ENCODE peak calls at places on chromosome 10, in five cellular contexts. One of them, this sample, is unnamed.

GRCh38 chr10:11611248-11612003 is at the start of gene USP6NL:
- DNase-seq in left ventricle myocardium inferior: peak
- DNase-seq in epithelial cell of prostate: peak
- DNase-seq in SK-N-SH: peak
- DNase-seq in right atrium auricular region: peak
- DNase-seq in this sample: peak

GRCh38 chr10:80686734-80687561 is 149.2 kb downstream of the SH2D4B start:
- DNase-seq in left ventricle myocardium inferior: no peak
- DNase-seq in epithelial cell of prostate: no peak
- DNase-seq in SK-N-SH: no peak
- DNase-seq in right atrium auricular region: no peak
- DNase-seq in this sample: no peak

GRCh38 chr10:34001087-34001580 is 666.7 kb upstream of the NRP1 start:
- DNase-seq in left ventricle myocardium inferior: no peak
- DNase-seq in epithelial cell of prostate: no peak
- DNase-seq in SK-N-SH: peak
- DNase-seq in right atrium auricular region: no peak
- DNase-seq in this sample: no peak

GRCh38 chr10:109679478-109679877 is 243.8 kb downstream of the XPNPEP1 start:
- DNase-seq in left ventricle myocardium inferior: no peak
- DNase-seq in epithelial cell of prostate: no peak
- DNase-seq in SK-N-SH: no peak
- DNase-seq in right atrium auricular region: no peak
- DNase-seq in this sample: no peak

GRCh38 chr10:10911471-10911921 is 106.2 kb upstream of the CELF2 start:
- DNase-seq in left ventricle myocardium inferior: peak
- DNase-seq in epithelial cell of prostate: peak
- DNase-seq in SK-N-SH: no peak
- DNase-seq in right atrium auricular region: peak
- DNase-seq in this sample: no peak

GRCh38 chr10:109956454-109957091 is 33.3 kb upstream of the XPNPEP1 start:
- DNase-seq in left ventricle myocardium inferior: no peak
- DNase-seq in epithelial cell of prostate: no peak
- DNase-seq in SK-N-SH: peak
- DNase-seq in right atrium auricular region: no peak
- DNase-seq in this sample: no peak

GRCh38 chr10:46293832-46294640 is 7.2 kb downstream of the ANTXRL start:
- DNase-seq in left ventricle myocardium inferior: no peak
- DNase-seq in epithelial cell of prostate: no peak
- DNase-seq in SK-N-SH: no peak
- DNase-seq in right atrium auricular region: no peak
- DNase-seq in this sample: no peak

GRCh38 chr10:119461380-119461779 is 81.1 kb downstream of the RGS10 start:
- DNase-seq in left ventricle myocardium inferior: no peak
- DNase-seq in epithelial cell of prostate: peak
- DNase-seq in SK-N-SH: no peak
- DNase-seq in right atrium auricular region: no peak
- DNase-seq in this sample: no peak

GRCh38 chr10:1240341-1240775 is 184.2 kb downstream of the WDR37 start:
- DNase-seq in left ventricle myocardium inferior: no peak
- DNase-seq in epithelial cell of prostate: no peak
- DNase-seq in SK-N-SH: peak
- DNase-seq in right atrium auricular region: no peak
- DNase-seq in this sample: peak

GRCh38 chr10:34016541-34016940 is 682.1 kb upstream of the NRP1 start:
- DNase-seq in left ventricle myocardium inferior: no peak
- DNase-seq in epithelial cell of prostate: no peak
- DNase-seq in SK-N-SH: no peak
- DNase-seq in right atrium auricular region: no peak
- DNase-seq in this sample: no peak

GRCh38 chr10:43202224-43202656 is 64.0 kb downstream of the CSGALNACT2 start:
- DNase-seq in left ventricle myocardium inferior: no peak
- DNase-seq in epithelial cell of prostate: no peak
- DNase-seq in SK-N-SH: peak
- DNase-seq in right atrium auricular region: peak
- DNase-seq in this sample: no peak

GRCh38 chr10:5537684-5538083 is 12.9 kb downstream of the CALML3 start:
- DNase-seq in left ventricle myocardium inferior: no peak
- DNase-seq in epithelial cell of prostate: no peak
- DNase-seq in SK-N-SH: no peak
- DNase-seq in right atrium auricular region: no peak
- DNase-seq in this sample: no peak

GRCh38 chr10:103688451-103688850 is 166.9 kb downstream of the SH3PXD2A start:
- DNase-seq in left ventricle myocardium inferior: no peak
- DNase-seq in epithelial cell of prostate: no peak
- DNase-seq in SK-N-SH: no peak
- DNase-seq in right atrium auricular region: no peak
- DNase-seq in this sample: no peak

GRCh38 chr10:78604286-78604685 is 464.5 kb upstream of the ZMIZ1 start:
- DNase-seq in left ventricle myocardium inferior: no peak
- DNase-seq in epithelial cell of prostate: no peak
- DNase-seq in SK-N-SH: no peak
- DNase-seq in right atrium auricular region: peak
- DNase-seq in this sample: no peak

GRCh38 chr10:122050316-122050715 is 61.4 kb downstream of the TACC2 start:
- DNase-seq in left ventricle myocardium inferior: no peak
- DNase-seq in epithelial cell of prostate: no peak
- DNase-seq in SK-N-SH: no peak
- DNase-seq in right atrium auricular region: no peak
- DNase-seq in this sample: no peak

GRCh38 chr10:76202777-76203176 is 771.4 kb downstream of the LRMDA start:
- DNase-seq in left ventricle myocardium inferior: no peak
- DNase-seq in epithelial cell of prostate: no peak
- DNase-seq in SK-N-SH: no peak
- DNase-seq in right atrium auricular region: no peak
- DNase-seq in this sample: no peak

GRCh38 chr10:124622866-124623536 is 121.2 kb downstream of the FAM53B start:
- DNase-seq in left ventricle myocardium inferior: no peak
- DNase-seq in epithelial cell of prostate: no peak
- DNase-seq in SK-N-SH: no peak
- DNase-seq in right atrium auricular region: no peak
- DNase-seq in this sample: no peak
- H3K27ac ChIP-seq in left ventricle myocardium inferior: peak
- H3K27ac ChIP-seq in epithelial cell of prostate: no peak
- H3K27ac ChIP-seq in SK-N-SH: no peak
- H3K27ac ChIP-seq in right atrium auricular region: no peak
- H3K27ac ChIP-seq in this sample: peak

DNA sequence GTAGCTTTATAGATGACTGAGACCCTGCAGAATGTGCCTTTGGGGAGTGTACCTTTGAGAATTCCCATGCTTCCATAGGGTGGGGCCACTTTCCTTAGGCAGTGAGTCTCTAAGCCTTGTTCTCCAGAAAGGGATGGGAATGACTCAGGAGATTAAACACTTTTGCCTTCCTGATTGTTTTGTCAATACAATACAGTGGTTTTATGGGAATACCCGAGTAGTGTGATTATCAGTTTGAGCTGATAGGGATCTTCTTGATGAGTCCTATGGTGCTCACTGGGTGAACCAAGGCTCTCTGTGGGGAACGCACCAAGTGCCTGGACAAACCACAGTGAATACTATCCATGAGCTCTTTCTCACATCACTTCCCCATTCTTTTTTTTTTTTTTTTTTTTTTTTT is 6.3 kb downstream of the MYOF start:
- DNase-seq in left ventricle myocardium inferior: no peak
- DNase-seq in epithelial cell of prostate: peak
- DNase-seq in SK-N-SH: no peak
- DNase-seq in right atrium auricular region: peak
- DNase-seq in this sample: no peak
- H3K27ac ChIP-seq in left ventricle myocardium inferior: no peak
- H3K27ac ChIP-seq in epithelial cell of prostate: peak
- H3K27ac ChIP-seq in SK-N-SH: peak
- H3K27ac ChIP-seq in right atrium auricular region: no peak
- H3K27ac ChIP-seq in this sample: no peak

GRCh38 chr10:124089859-124090258 is 3.5 kb downstream of the CHST15 start:
- DNase-seq in left ventricle myocardium inferior: no peak
- DNase-seq in epithelial cell of prostate: no peak
- DNase-seq in SK-N-SH: no peak
- DNase-seq in right atrium auricular region: no peak
- DNase-seq in this sample: no peak

GRCh38 chr10:124088944-124089343 is 4.5 kb downstream of the CHST15 start:
- DNase-seq in left ventricle myocardium inferior: no peak
- DNase-seq in epithelial cell of prostate: no peak
- DNase-seq in SK-N-SH: no peak
- DNase-seq in right atrium auricular region: no peak
- DNase-seq in this sample: no peak

GRCh38 chr10:124086097-124086710 is 7.2 kb downstream of the CHST15 start:
- DNase-seq in left ventricle myocardium inferior: no peak
- DNase-seq in epithelial cell of prostate: no peak
- DNase-seq in SK-N-SH: no peak
- DNase-seq in right atrium auricular region: no peak
- DNase-seq in this sample: no peak

GRCh38 chr10:124086787-124087671 is 6.4 kb downstream of the CHST15 start:
- DNase-seq in left ventricle myocardium inferior: no peak
- DNase-seq in epithelial cell of prostate: no peak
- DNase-seq in SK-N-SH: peak
- DNase-seq in right atrium auricular region: no peak
- DNase-seq in this sample: no peak

DNA sequence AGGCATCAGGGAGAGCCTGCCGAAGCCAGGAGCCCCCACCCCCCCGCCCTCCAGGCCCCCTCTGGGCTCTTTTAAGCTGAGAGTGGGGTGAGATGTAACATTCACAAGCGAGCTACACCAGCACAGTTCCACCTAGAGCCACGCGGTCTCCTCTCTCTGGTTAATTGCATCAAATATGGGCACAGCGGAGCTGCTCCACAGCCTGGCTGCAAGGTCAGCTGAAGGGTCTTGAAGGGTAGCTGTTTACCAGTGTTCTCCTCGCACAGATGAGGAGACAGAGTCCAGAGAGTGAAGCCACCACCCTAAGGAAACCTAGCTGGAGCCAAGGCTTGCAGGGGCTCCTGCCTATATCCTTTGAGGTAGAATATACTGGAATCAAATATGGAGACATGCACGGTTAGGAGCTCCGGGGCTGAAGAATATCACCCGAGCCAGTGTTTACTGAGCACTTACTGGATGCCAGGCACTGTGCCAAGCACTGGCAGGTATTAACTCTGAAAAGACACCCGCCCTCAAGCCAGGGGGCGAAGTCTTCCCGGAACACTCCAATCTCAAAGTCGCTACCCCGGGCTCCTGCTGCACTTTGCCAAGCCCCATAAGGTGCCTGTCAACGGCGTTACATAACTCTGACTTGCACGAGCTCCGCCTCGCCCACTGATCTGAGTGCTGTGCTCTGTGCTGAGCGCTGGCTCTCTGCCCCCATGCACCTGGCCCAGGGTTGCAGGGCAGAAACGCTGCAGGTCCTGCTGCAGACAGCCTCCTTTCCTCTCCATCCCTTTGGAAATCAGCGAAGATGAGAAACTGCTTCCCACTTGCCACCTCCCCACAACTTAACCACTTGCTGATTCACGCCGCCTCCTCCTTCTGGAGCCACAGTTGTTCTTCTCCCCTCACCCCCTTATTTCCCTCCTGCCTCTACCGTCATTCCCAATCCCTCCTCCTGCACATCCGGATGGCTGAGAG is 5.4 kb downstream of the CHST15 start:
- DNase-seq in left ventricle myocardium inferior: no peak
- DNase-seq in epithelial cell of prostate: no peak
- DNase-seq in SK-N-SH: peak
- DNase-seq in right atrium auricular region: no peak
- DNase-seq in this sample: no peak
- H3K27ac ChIP-seq in left ventricle myocardium inferior: no peak
- H3K27ac ChIP-seq in epithelial cell of prostate: no peak
- H3K27ac ChIP-seq in SK-N-SH: no peak
- H3K27ac ChIP-seq in right atrium auricular region: no peak
- H3K27ac ChIP-seq in this sample: no peak

DNA sequence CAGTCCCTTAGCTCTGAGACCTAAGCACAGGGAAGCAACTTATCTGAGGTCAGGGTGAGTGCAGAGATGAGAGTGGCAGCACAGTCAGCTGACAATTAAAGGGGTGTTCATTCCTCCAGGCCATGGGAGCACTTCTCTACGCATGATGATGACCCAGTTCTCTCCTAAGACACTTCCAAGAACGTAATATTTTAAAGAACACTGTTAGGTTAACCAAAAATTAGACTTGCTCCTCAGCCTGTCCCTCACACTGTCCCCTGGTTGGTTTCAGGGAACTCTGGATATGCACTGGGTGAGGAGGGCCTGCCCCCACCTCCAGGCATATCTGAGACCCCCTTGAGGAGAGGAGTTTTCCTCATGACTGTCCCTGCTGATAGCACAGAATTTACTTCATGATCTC is 767.5 kb downstream of the GRID1 start:
- DNase-seq in left ventricle myocardium inferior: no peak
- DNase-seq in epithelial cell of prostate: no peak
- DNase-seq in SK-N-SH: no peak
- DNase-seq in right atrium auricular region: peak
- DNase-seq in this sample: no peak
- H3K27ac ChIP-seq in left ventricle myocardium inferior: no peak
- H3K27ac ChIP-seq in epithelial cell of prostate: no peak
- H3K27ac ChIP-seq in SK-N-SH: no peak
- H3K27ac ChIP-seq in right atrium auricular region: no peak
- H3K27ac ChIP-seq in this sample: no peak